ENCODE peak calls at places on chromosomes 2 and 18, in eight cellular contexts. One of them, this sample, is unnamed.
A peak's percentile ranks its signal among the peaks of the same experiment; 100 is the strongest.

GRCh38 chr2:65607906-65608305 is 175.5 kb upstream of the SPRED2 start:
- DNase-seq in pulmonary artery endothelial cell: no peak
- DNase-seq in BE2C: no peak
- DNase-seq in SIG-M5: no peak
- DNase-seq in activated CD4-positive, alpha-beta T cell treated with anti-CD3 and anti-CD28 coated beads for 24 hours: no peak
- DNase-seq in spleen: no peak
- DNase-seq in effector memory CD4-positive, alpha-beta T cell: no peak
- DNase-seq in H4: no peak
- DNase-seq in this sample: no peak

GRCh38 chr2:84856785-84857184 is 24.1 kb downstream of the TRABD2A start:
- DNase-seq in pulmonary artery endothelial cell: no peak
- DNase-seq in BE2C: no peak
- DNase-seq in SIG-M5: no peak
- DNase-seq in activated CD4-positive, alpha-beta T cell treated with anti-CD3 and anti-CD28 coated beads for 24 hours: no peak
- DNase-seq in spleen: no peak
- DNase-seq in effector memory CD4-positive, alpha-beta T cell: no peak
- DNase-seq in H4: no peak
- DNase-seq in this sample: no peak

GRCh38 chr18:21183670-21184069 is 58.4 kb upstream of the GREB1L start:
- DNase-seq in pulmonary artery endothelial cell: no peak
- DNase-seq in BE2C: no peak
- DNase-seq in SIG-M5: no peak
- DNase-seq in activated CD4-positive, alpha-beta T cell treated with anti-CD3 and anti-CD28 coated beads for 24 hours: no peak
- DNase-seq in spleen: no peak
- DNase-seq in effector memory CD4-positive, alpha-beta T cell: no peak
- DNase-seq in H4: peak; percentile 10
- DNase-seq in this sample: no peak

GRCh38 chr2:2590141-2590540 is 259.1 kb upstream of the MYT1L start:
- DNase-seq in pulmonary artery endothelial cell: no peak
- DNase-seq in BE2C: no peak
- DNase-seq in SIG-M5: no peak
- DNase-seq in activated CD4-positive, alpha-beta T cell treated with anti-CD3 and anti-CD28 coated beads for 24 hours: no peak
- DNase-seq in spleen: no peak
- DNase-seq in effector memory CD4-positive, alpha-beta T cell: no peak
- DNase-seq in H4: no peak
- DNase-seq in this sample: no peak

GRCh38 chr2:127064642-127065250 is 42.2 kb downstream of the BIN1 start:
- DNase-seq in pulmonary artery endothelial cell: peak; percentile 87
- DNase-seq in BE2C: peak; percentile 80
- DNase-seq in SIG-M5: peak; percentile 49
- DNase-seq in activated CD4-positive, alpha-beta T cell treated with anti-CD3 and anti-CD28 coated beads for 24 hours: peak; percentile 73
- DNase-seq in spleen: peak; percentile 91
- DNase-seq in effector memory CD4-positive, alpha-beta T cell: peak; percentile 15
- DNase-seq in H4: peak; percentile 98
- DNase-seq in this sample: no peak

GRCh38 chr2:7427293-7428060 is 510.3 kb downstream of the RNF144A start:
- DNase-seq in pulmonary artery endothelial cell: no peak
- DNase-seq in BE2C: peak; percentile 34
- DNase-seq in SIG-M5: no peak
- DNase-seq in activated CD4-positive, alpha-beta T cell treated with anti-CD3 and anti-CD28 coated beads for 24 hours: no peak
- DNase-seq in spleen: no peak
- DNase-seq in effector memory CD4-positive, alpha-beta T cell: peak; percentile 10
- DNase-seq in H4: peak; percentile 35
- DNase-seq in this sample: no peak

GRCh38 chr2:177245010-177245422 is 19.5 kb downstream of the NFE2L2 start:
- DNase-seq in pulmonary artery endothelial cell: no peak
- DNase-seq in BE2C: no peak
- DNase-seq in SIG-M5: no peak
- DNase-seq in activated CD4-positive, alpha-beta T cell treated with anti-CD3 and anti-CD28 coated beads for 24 hours: no peak
- DNase-seq in spleen: no peak
- DNase-seq in effector memory CD4-positive, alpha-beta T cell: no peak
- DNase-seq in H4: peak; percentile 93
- DNase-seq in this sample: no peak

GRCh38 chr2:218320704-218321336 is 28.5 kb upstream of the TMBIM1 start:
- DNase-seq in pulmonary artery endothelial cell: no peak
- DNase-seq in BE2C: no peak
- DNase-seq in SIG-M5: no peak
- DNase-seq in activated CD4-positive, alpha-beta T cell treated with anti-CD3 and anti-CD28 coated beads for 24 hours: no peak
- DNase-seq in spleen: no peak
- DNase-seq in effector memory CD4-positive, alpha-beta T cell: no peak
- DNase-seq in H4: no peak
- DNase-seq in this sample: no peak

GRCh38 chr2:189213226-189213625 is 33.7 kb upstream of the COL5A2 start:
- DNase-seq in pulmonary artery endothelial cell: no peak
- DNase-seq in BE2C: no peak
- DNase-seq in SIG-M5: no peak
- DNase-seq in activated CD4-positive, alpha-beta T cell treated with anti-CD3 and anti-CD28 coated beads for 24 hours: no peak
- DNase-seq in spleen: no peak
- DNase-seq in effector memory CD4-positive, alpha-beta T cell: no peak
- DNase-seq in H4: no peak
- DNase-seq in this sample: no peak

GRCh38 chr2:219430633-219431615 is 3.7 kb upstream of the SPEG start:
- DNase-seq in pulmonary artery endothelial cell: no peak
- DNase-seq in BE2C: peak; percentile 81
- DNase-seq in SIG-M5: no peak
- DNase-seq in activated CD4-positive, alpha-beta T cell treated with anti-CD3 and anti-CD28 coated beads for 24 hours: no peak
- DNase-seq in spleen: no peak
- DNase-seq in effector memory CD4-positive, alpha-beta T cell: no peak
- DNase-seq in H4: peak; percentile 69
- DNase-seq in this sample: no peak

GRCh38 chr2:18835787-18836186 is 246.4 kb upstream of the NT5C1B start:
- DNase-seq in pulmonary artery endothelial cell: no peak
- DNase-seq in BE2C: no peak
- DNase-seq in SIG-M5: no peak
- DNase-seq in activated CD4-positive, alpha-beta T cell treated with anti-CD3 and anti-CD28 coated beads for 24 hours: no peak
- DNase-seq in spleen: no peak
- DNase-seq in effector memory CD4-positive, alpha-beta T cell: no peak
- DNase-seq in H4: no peak
- DNase-seq in this sample: no peak

GRCh38 chr18:68177807-68178702 is 536.9 kb downstream of the TMX3 start:
- DNase-seq in pulmonary artery endothelial cell: no peak
- DNase-seq in BE2C: no peak
- DNase-seq in SIG-M5: no peak
- DNase-seq in activated CD4-positive, alpha-beta T cell treated with anti-CD3 and anti-CD28 coated beads for 24 hours: no peak
- DNase-seq in spleen: no peak
- DNase-seq in effector memory CD4-positive, alpha-beta T cell: no peak
- DNase-seq in H4: peak; percentile 93
- DNase-seq in this sample: no peak

GRCh38 chr2:30201990-30202389 is 29.3 kb upstream of the LBH start:
- DNase-seq in pulmonary artery endothelial cell: no peak
- DNase-seq in BE2C: no peak
- DNase-seq in SIG-M5: no peak
- DNase-seq in activated CD4-positive, alpha-beta T cell treated with anti-CD3 and anti-CD28 coated beads for 24 hours: no peak
- DNase-seq in spleen: no peak
- DNase-seq in effector memory CD4-positive, alpha-beta T cell: no peak
- DNase-seq in H4: no peak
- DNase-seq in this sample: no peak

GRCh38 chr18:8699126-8699525 is 6.2 kb upstream of the MTCL1 start:
- DNase-seq in pulmonary artery endothelial cell: no peak
- DNase-seq in BE2C: no peak
- DNase-seq in SIG-M5: no peak
- DNase-seq in activated CD4-positive, alpha-beta T cell treated with anti-CD3 and anti-CD28 coated beads for 24 hours: no peak
- DNase-seq in spleen: no peak
- DNase-seq in effector memory CD4-positive, alpha-beta T cell: no peak
- DNase-seq in H4: no peak
- DNase-seq in this sample: no peak

GRCh38 chr2:42234056-42234455 is 64.9 kb downstream of the EML4 start:
- DNase-seq in pulmonary artery endothelial cell: no peak
- DNase-seq in BE2C: no peak
- DNase-seq in SIG-M5: no peak
- DNase-seq in activated CD4-positive, alpha-beta T cell treated with anti-CD3 and anti-CD28 coated beads for 24 hours: no peak
- DNase-seq in spleen: no peak
- DNase-seq in effector memory CD4-positive, alpha-beta T cell: no peak
- DNase-seq in H4: no peak
- DNase-seq in this sample: no peak

GRCh38 chr18:34773378-34773777 is 63.3 kb downstream of the DTNA start:
- DNase-seq in pulmonary artery endothelial cell: no peak
- DNase-seq in BE2C: no peak
- DNase-seq in SIG-M5: no peak
- DNase-seq in activated CD4-positive, alpha-beta T cell treated with anti-CD3 and anti-CD28 coated beads for 24 hours: no peak
- DNase-seq in spleen: no peak
- DNase-seq in effector memory CD4-positive, alpha-beta T cell: no peak
- DNase-seq in H4: no peak
- DNase-seq in this sample: no peak

GRCh38 chr2:64225491-64225890 is 81.3 kb upstream of the PELI1 start:
- DNase-seq in pulmonary artery endothelial cell: no peak
- DNase-seq in BE2C: no peak
- DNase-seq in SIG-M5: no peak
- DNase-seq in activated CD4-positive, alpha-beta T cell treated with anti-CD3 and anti-CD28 coated beads for 24 hours: no peak
- DNase-seq in spleen: no peak
- DNase-seq in effector memory CD4-positive, alpha-beta T cell: no peak
- DNase-seq in H4: no peak
- DNase-seq in this sample: no peak

GRCh38 chr2:79980816-79981215 is 323.7 kb downstream of the LRRTM1 start:
- DNase-seq in pulmonary artery endothelial cell: no peak
- DNase-seq in BE2C: no peak
- DNase-seq in SIG-M5: no peak
- DNase-seq in activated CD4-positive, alpha-beta T cell treated with anti-CD3 and anti-CD28 coated beads for 24 hours: no peak
- DNase-seq in spleen: no peak
- DNase-seq in effector memory CD4-positive, alpha-beta T cell: no peak
- DNase-seq in H4: no peak
- DNase-seq in this sample: no peak

GRCh38 chr18:36333418-36333817 is 35.9 kb downstream of the FHOD3 start:
- DNase-seq in pulmonary artery endothelial cell: no peak
- DNase-seq in BE2C: no peak
- DNase-seq in SIG-M5: no peak
- DNase-seq in activated CD4-positive, alpha-beta T cell treated with anti-CD3 and anti-CD28 coated beads for 24 hours: no peak
- DNase-seq in spleen: no peak
- DNase-seq in effector memory CD4-positive, alpha-beta T cell: no peak
- DNase-seq in H4: peak; percentile 32
- DNase-seq in this sample: no peak

GRCh38 chr2:239751719-239752355 is 273.3 kb downstream of the NDUFA10 start:
- DNase-seq in pulmonary artery endothelial cell: no peak
- DNase-seq in BE2C: no peak
- DNase-seq in SIG-M5: no peak
- DNase-seq in activated CD4-positive, alpha-beta T cell treated with anti-CD3 and anti-CD28 coated beads for 24 hours: peak; percentile 43
- DNase-seq in spleen: peak; percentile 83
- DNase-seq in effector memory CD4-positive, alpha-beta T cell: no peak
- DNase-seq in H4: no peak
- DNase-seq in this sample: no peak

GRCh38 chr18:35231052-35231451 is 9.8 kb upstream of the ZNF397 start:
- DNase-seq in pulmonary artery endothelial cell: peak; percentile 33
- DNase-seq in BE2C: peak; percentile 71
- DNase-seq in SIG-M5: no peak
- DNase-seq in activated CD4-positive, alpha-beta T cell treated with anti-CD3 and anti-CD28 coated beads for 24 hours: peak; percentile 66
- DNase-seq in spleen: peak; percentile 88
- DNase-seq in effector memory CD4-positive, alpha-beta T cell: peak; percentile 71
- DNase-seq in H4: peak; percentile 74
- DNase-seq in this sample: peak; percentile 41

GRCh38 chr2:32061973-32062861 is 1.1 kb upstream of the SPAST start:
- DNase-seq in pulmonary artery endothelial cell: no peak
- DNase-seq in BE2C: peak; percentile 69
- DNase-seq in SIG-M5: no peak
- DNase-seq in activated CD4-positive, alpha-beta T cell treated with anti-CD3 and anti-CD28 coated beads for 24 hours: no peak
- DNase-seq in spleen: no peak
- DNase-seq in effector memory CD4-positive, alpha-beta T cell: no peak
- DNase-seq in H4: peak; percentile 13
- DNase-seq in this sample: no peak

GRCh38 chr2:111923271-111923670 is 24.9 kb downstream of the MERTK start:
- DNase-seq in pulmonary artery endothelial cell: no peak
- DNase-seq in BE2C: no peak
- DNase-seq in SIG-M5: no peak
- DNase-seq in activated CD4-positive, alpha-beta T cell treated with anti-CD3 and anti-CD28 coated beads for 24 hours: no peak
- DNase-seq in spleen: no peak
- DNase-seq in effector memory CD4-positive, alpha-beta T cell: no peak
- DNase-seq in H4: no peak
- DNase-seq in this sample: no peak

GRCh38 chr2:13884271-13884976 is 748.1 kb upstream of the LRATD1 start:
- DNase-seq in pulmonary artery endothelial cell: no peak
- DNase-seq in BE2C: no peak
- DNase-seq in SIG-M5: no peak
- DNase-seq in activated CD4-positive, alpha-beta T cell treated with anti-CD3 and anti-CD28 coated beads for 24 hours: no peak
- DNase-seq in spleen: no peak
- DNase-seq in effector memory CD4-positive, alpha-beta T cell: no peak
- DNase-seq in H4: peak; percentile 9
- DNase-seq in this sample: no peak

GRCh38 chr2:207683879-207684627 is 27.4 kb upstream of the CCNYL1 start:
- DNase-seq in pulmonary artery endothelial cell: no peak
- DNase-seq in BE2C: no peak
- DNase-seq in SIG-M5: no peak
- DNase-seq in activated CD4-positive, alpha-beta T cell treated with anti-CD3 and anti-CD28 coated beads for 24 hours: no peak
- DNase-seq in spleen: no peak
- DNase-seq in effector memory CD4-positive, alpha-beta T cell: no peak
- DNase-seq in H4: peak; percentile 48
- DNase-seq in this sample: no peak

GRCh38 chr2:150939087-150939486 is 322.6 kb downstream of the RBM43 start:
- DNase-seq in pulmonary artery endothelial cell: no peak
- DNase-seq in BE2C: no peak
- DNase-seq in SIG-M5: no peak
- DNase-seq in activated CD4-positive, alpha-beta T cell treated with anti-CD3 and anti-CD28 coated beads for 24 hours: no peak
- DNase-seq in spleen: no peak
- DNase-seq in effector memory CD4-positive, alpha-beta T cell: no peak
- DNase-seq in H4: no peak
- DNase-seq in this sample: no peak

GRCh38 chr2:42939411-42940206 is 147.2 kb upstream of the HAAO start:
- DNase-seq in pulmonary artery endothelial cell: no peak
- DNase-seq in BE2C: peak; percentile 54
- DNase-seq in SIG-M5: no peak
- DNase-seq in activated CD4-positive, alpha-beta T cell treated with anti-CD3 and anti-CD28 coated beads for 24 hours: no peak
- DNase-seq in spleen: no peak
- DNase-seq in effector memory CD4-positive, alpha-beta T cell: no peak
- DNase-seq in H4: no peak
- DNase-seq in this sample: no peak

GRCh38 chr2:20093263-20094141 is 42.1 kb upstream of the LAPTM4A start:
- DNase-seq in pulmonary artery endothelial cell: peak; percentile 20
- DNase-seq in BE2C: peak; percentile 77
- DNase-seq in SIG-M5: no peak
- DNase-seq in activated CD4-positive, alpha-beta T cell treated with anti-CD3 and anti-CD28 coated beads for 24 hours: no peak
- DNase-seq in spleen: no peak
- DNase-seq in effector memory CD4-positive, alpha-beta T cell: no peak
- DNase-seq in H4: peak; percentile 47
- DNase-seq in this sample: no peak

GRCh38 chr2:239731998-239732665 is 293.0 kb downstream of the NDUFA10 start:
- DNase-seq in pulmonary artery endothelial cell: no peak
- DNase-seq in BE2C: no peak
- DNase-seq in SIG-M5: no peak
- DNase-seq in activated CD4-positive, alpha-beta T cell treated with anti-CD3 and anti-CD28 coated beads for 24 hours: no peak
- DNase-seq in spleen: peak; percentile 40
- DNase-seq in effector memory CD4-positive, alpha-beta T cell: no peak
- DNase-seq in H4: no peak
- DNase-seq in this sample: no peak

GRCh38 chr2:38598200-38598990 is 4.3 kb downstream of the HNRNPLL start:
- DNase-seq in pulmonary artery endothelial cell: no peak
- DNase-seq in BE2C: no peak
- DNase-seq in SIG-M5: no peak
- DNase-seq in activated CD4-positive, alpha-beta T cell treated with anti-CD3 and anti-CD28 coated beads for 24 hours: no peak
- DNase-seq in spleen: no peak
- DNase-seq in effector memory CD4-positive, alpha-beta T cell: no peak
- DNase-seq in H4: no peak
- DNase-seq in this sample: no peak

This sample was measured in NCI-H1048.